ENCODE peak calls at places on chromosomes 12 and 14, in five cellular contexts. W, M, O, H and G are unnamed samples.

GRCh38 chr12:92193063-92193462 is 47.4 kb upstream of the BTG1 start:
- DNase-seq in M (no peak), H (no peak), W (no peak), O (no peak), G (no peak)

GRCh38 chr12:120481022-120481767 is 11.6 kb upstream of the SRSF9 start:
- DNase-seq in O (no peak), H (no peak), M (no peak), W (no peak), G (no peak)

GRCh38 chr12:68350753-68351152 is 18.6 kb upstream of the MDM1 start:
- DNase-seq in O (no peak), M (no peak), H (no peak), W (no peak), G (no peak)

GRCh38 chr14:62244221-62244620 is 482.0 kb downstream of the SNAPC1 start:
- DNase-seq in H (no peak), O (no peak), W (no peak), M (no peak), G (no peak)

GRCh38 chr14:44988694-44989093 is 26.7 kb downstream of the TOGARAM1 start:
- DNase-seq in M (no peak), H (no peak), O (no peak), W (no peak), G (peak)

GRCh38 chr12:18556081-18556645 is 181.6 kb downstream of the PLCZ1 start:
- DNase-seq in H (no peak), W (no peak), M (no peak), O (no peak), G (peak)

GRCh38 chr14:51491036-51491545 is 160.6 kb upstream of the FRMD6 start:
- DNase-seq in O (no peak), H (no peak), W (no peak), M (no peak), G (no peak)

GRCh38 chr12:67726868-67727267 is 78.3 kb downstream of the DYRK2 start:
- DNase-seq in M (no peak), O (no peak), W (no peak), H (no peak), G (no peak)

GRCh38 chr12:48021485-48022179 is 17.4 kb upstream of the COL2A1 start:
- DNase-seq in O (no peak), H (no peak), M (no peak), W (peak), G (no peak)

GRCh38 chr12:129966086-129966640 is 62.3 kb upstream of the TMEM132D start:
- DNase-seq in O (no peak), M (no peak), H (no peak), W (no peak), G (no peak)

GRCh38 chr12:121296618-121297476 is at the start of gene CAMKK2:
- DNase-seq in H (peak), M (peak), W (peak), O (peak), G (peak)

GRCh38 chr12:538731-539539 is 79.2 kb downstream of the B4GALNT3 start:
- DNase-seq in O (no peak), W (peak), M (no peak), H (no peak), G (no peak)

GRCh38 chr12:60205500-60205899 is 609.7 kb downstream of the SLC16A7 start:
- DNase-seq in W (peak), O (no peak), H (no peak), M (no peak), G (no peak)

GRCh38 chr14:51614707-51615106 is 37.0 kb upstream of the FRMD6 start:
- DNase-seq in W (no peak), O (no peak), M (no peak), H (no peak), G (no peak)

GRCh38 chr12:42372154-42372791 is 46.3 kb downstream of the PPHLN1 start:
- DNase-seq in O (peak), W (peak), H (peak), M (peak), G (peak)

GRCh38 chr14:77498120-77498979 is at the start of gene ISM2:
- DNase-seq in H (peak), W (peak), M (peak), O (peak), G (peak)

GRCh38 chr12:118371354-118372282 is 1.1 kb downstream of the TAOK3 start:
- DNase-seq in H (peak), O (no peak), W (peak), M (peak), G (peak)

GRCh38 chr12:130990034-130990433 is 36.3 kb downstream of the ADGRD1 start:
- DNase-seq in M (no peak), H (no peak), W (no peak), O (no peak), G (no peak)

GRCh38 chr12:16555630-16556029 is 50.3 kb downstream of the LMO3 start:
- DNase-seq in O (no peak), M (no peak), W (no peak), H (no peak), G (no peak)

GRCh38 chr14:57066887-57067513 is 201.7 kb downstream of the EXOC5 start:
- DNase-seq in O (no peak), H (peak), W (peak), M (peak), G (peak)

GRCh38 chr12:41368006-41368405 is 179.9 kb downstream of the PDZRN4 start:
- DNase-seq in M (no peak), H (no peak), O (no peak), W (peak), G (peak)

GRCh38 chr12:98908866-98909265 is 263.8 kb downstream of the APAF1 start:
- DNase-seq in O (no peak), W (no peak), H (no peak), M (no peak), G (no peak)

GRCh38 chr12:14273911-14274306 is 91.6 kb upstream of the ATF7IP start:
- DNase-seq in M (no peak), O (no peak), W (no peak), H (no peak), G (no peak)

GRCh38 chr12:13817131-13817530 is 164.3 kb downstream of the GRIN2B start:
- DNase-seq in M (no peak), W (peak), H (no peak), O (no peak), G (no peak)

GRCh38 chr12:119180380-119181040 is 1.8 kb downstream of the HSPB8 start:
- DNase-seq in M (no peak), W (peak), O (no peak), H (no peak), G (no peak)

GRCh38 chr12:111827916-111828315 is 14.1 kb upstream of the MAPKAPK5 start:
- DNase-seq in M (no peak), O (no peak), W (no peak), H (no peak), G (no peak)

GRCh38 chr14:102419276-102419675 is 56.5 kb downstream of the TECPR2 start:
- DNase-seq in H (no peak), O (no peak), M (no peak), W (no peak), G (no peak)

GRCh38 chr14:68397827-68398226 is 395.0 kb downstream of the ZFP36L1 start:
- DNase-seq in H (no peak), M (no peak), O (no peak), W (no peak), G (no peak)

GRCh38 chr12:93167841-93168492 is 209.8 kb upstream of the NUDT4 start:
- DNase-seq in H (no peak), M (peak), O (peak), W (no peak), G (peak)